ENCODE peak calls at places on chromosomes 6 and 20, in five cellular contexts. A, D, X, H and M are unnamed samples.

GRCh38 chr6:26594730-26595632 is 1.8 kb upstream of the ABT1 start:
- DNase-seq in H (no peak), D (peak; percentile 95), X (peak; percentile 58), A (peak; percentile 78), M (peak; percentile 80)

GRCh38 chr6:105952762-105953700 is 133.1 kb upstream of the PRDM1 start:
- DNase-seq in D (no peak), A (no peak), X (no peak), H (no peak), M (no peak)

GRCh38 chr6:124872361-124873065 is 89.7 kb upstream of the RNF217 start:
- DNase-seq in H (peak; percentile 20), X (no peak), D (no peak), A (no peak), M (no peak)

GRCh38 chr6:16103708-16104107 is 25.2 kb upstream of the MYLIP start:
- DNase-seq in A (no peak), H (no peak), X (no peak), D (no peak), M (no peak)

GRCh38 chr6:1767481-1768246 is 157.9 kb downstream of the FOXC1 start:
- DNase-seq in A (no peak), H (no peak), X (no peak), D (no peak), M (no peak)

GRCh38 chr6:29702519-29703103 is 20.6 kb upstream of the HLA-F start:
- DNase-seq in A (peak; percentile 61), D (peak; percentile 76), X (peak; percentile 19), H (no peak), M (peak; percentile 36)

GRCh38 chr6:104601008-104601745 is 258.5 kb downstream of the HACE1 start:
- DNase-seq in A (no peak), H (no peak), X (no peak), D (no peak), M (no peak)

GRCh38 chr20:49989234-49990065 is 6.7 kb downstream of the SNAI1 start:
- DNase-seq in X (no peak), D (peak; percentile 73), H (no peak), A (no peak), M (no peak)

GRCh38 chr20:58453391-58453790 is 61.8 kb downstream of the APCDD1L start:
- DNase-seq in H (no peak), A (no peak), D (no peak), X (no peak), M (no peak)

GRCh38 chr6:88476388-88476787 is 310.2 kb upstream of the CNR1 start:
- DNase-seq in A (no peak), D (no peak), X (no peak), H (no peak), M (no peak)

GRCh38 chr6:79117752-79118151 is 39.7 kb upstream of the PHIP start:
- DNase-seq in H (no peak), A (no peak), X (no peak), D (peak; percentile 10), M (no peak)

GRCh38 chr6:126923807-126924206 is 194.7 kb upstream of the RSPO3 start:
- DNase-seq in A (no peak), D (no peak), X (no peak), H (no peak), M (no peak)

GRCh38 chr6:135261872-135262725 is 81.0 kb downstream of the MYB start:
- DNase-seq in A (no peak), H (no peak), X (no peak), D (peak; percentile 68), M (no peak)

GRCh38 chr6:133646021-133646682 is 242.8 kb upstream of the TCF21 start:
- DNase-seq in D (no peak), X (no peak), H (no peak), A (no peak), M (no peak)

GRCh38 chr6:168765710-168766109 is 324.7 kb downstream of the SMOC2 start:
- DNase-seq in D (no peak), A (no peak), X (no peak), H (no peak), M (no peak)

GRCh38 chr6:116405663-116406329 is 35.0 kb downstream of the DSE start:
- DNase-seq in D (peak; percentile 47), X (no peak), A (no peak), H (no peak), M (peak; percentile 18)

GRCh38 chr6:25058387-25058786 is 122.6 kb upstream of the RIPOR2 start:
- DNase-seq in H (no peak), X (no peak), A (no peak), D (no peak), M (no peak)

GRCh38 chr6:44738652-44739141 is 351.2 kb downstream of the CDC5L start:
- DNase-seq in X (no peak), D (no peak), A (no peak), H (peak; percentile 68), M (no peak)
- TF ChIP-seq SRF in X (no peak), D (no peak), A (no peak), H (no peak), M (no peak)

GRCh38 chr20:47124235-47124717 is 229.6 kb downstream of the EYA2 start:
- DNase-seq in A (no peak), H (no peak), D (no peak), X (no peak), M (no peak)

GRCh38 chr20:47126374-47126705 is 230.2 kb downstream of the ZMYND8 start:
- DNase-seq in D (no peak), A (no peak), X (no peak), H (no peak), M (no peak)

GRCh38 chr20:47126709-47127108 is 229.8 kb downstream of the ZMYND8 start:
- DNase-seq in A (no peak), X (no peak), D (no peak), H (no peak), M (no peak)

GRCh38 chr20:47127986-47128385 is 228.5 kb downstream of the ZMYND8 start:
- DNase-seq in X (no peak), D (no peak), A (no peak), H (no peak), M (no peak)

GRCh38 chr20:47125553-47126373 is 230.7 kb downstream of the ZMYND8 start:
- DNase-seq in D (no peak), X (no peak), H (no peak), A (no peak), M (no peak)
- TF ChIP-seq SRF in D (no peak), X (no peak), H (no peak), A (no peak), M (no peak)

GRCh38 chr6:37866590-37867507 is 47.3 kb downstream of the ZFAND3 start:
- DNase-seq in A (no peak), H (no peak), D (no peak), X (no peak), M (no peak)
- TF ChIP-seq SRF in A (no peak), H (no peak), D (no peak), X (no peak), M (no peak)

GRCh38 chr6:129863664-129864063 is 2.5 kb upstream of the TMEM244 start:
- DNase-seq in X (no peak), D (no peak), H (no peak), A (no peak), M (peak; percentile 77)
- TF ChIP-seq SRF in X (no peak), D (no peak), H (no peak), A (no peak), M (no peak)

GRCh38 chr20:44848254-44849015 is 37.1 kb upstream of the YWHAB start:
- DNase-seq in D (no peak), H (no peak), X (no peak), A (no peak), M (no peak)
- TF ChIP-seq SRF in D (no peak), H (no peak), X (no peak), A (no peak), M (no peak)

GRCh38 chr20:63214514-63214913 is 1.4 kb downstream of the YTHDF1 start:
- DNase-seq in X (no peak), D (no peak), H (no peak), A (no peak), M (no peak)
- TF ChIP-seq SRF in X (no peak), D (no peak), H (no peak), A (no peak), M (no peak)

GRCh38 chr6:17283074-17283473 is 1.9 kb downstream of the RBM24 start:
- DNase-seq in H (no peak), D (no peak), X (no peak), A (no peak), M (no peak)
- TF ChIP-seq SRF in H (no peak), D (no peak), X (no peak), A (no peak), M (no peak)

DNA sequence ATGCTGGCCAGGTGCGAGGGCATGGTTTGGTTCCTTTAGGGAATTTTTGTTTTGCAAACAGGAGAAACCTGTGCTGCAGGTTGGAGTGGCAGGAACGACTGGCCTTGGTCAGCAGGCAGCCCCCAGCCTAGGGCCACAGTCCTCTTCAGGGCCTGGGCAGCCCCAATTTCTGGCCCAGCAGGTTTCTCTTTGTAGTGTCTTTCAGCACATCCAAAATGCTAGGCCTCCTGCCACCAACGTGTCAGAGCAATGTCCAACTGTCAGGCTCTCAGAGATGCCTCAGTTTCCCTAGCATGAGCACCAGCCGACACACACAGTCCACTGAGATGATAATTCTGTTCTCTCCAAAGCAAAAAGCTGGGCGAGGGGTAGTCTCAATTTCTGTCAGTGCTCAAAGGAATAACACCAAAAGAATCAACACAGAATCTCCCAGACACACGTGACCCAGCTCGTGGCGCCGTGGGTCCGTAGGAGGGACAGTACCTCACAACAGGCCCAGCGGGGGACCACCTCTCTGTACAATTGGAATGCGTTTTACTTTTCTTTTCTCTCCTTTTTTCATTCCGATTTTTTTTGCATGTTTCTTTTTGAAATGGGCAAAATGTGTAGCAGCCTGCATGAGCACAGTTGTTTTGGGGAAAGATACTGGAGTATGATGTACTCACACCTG is 125.9 kb downstream of the TAF4 start:
- DNase-seq in A (no peak), D (no peak), H (no peak), X (no peak), M (no peak)
- TF ChIP-seq SRF in A (no peak), D (no peak), H (no peak), X (no peak), M (no peak)

GRCh38 chr6:84304881-84305280 is 77.4 kb upstream of the CEP162 start:
- DNase-seq in A (no peak), H (no peak), D (no peak), X (no peak), M (no peak)
- TF ChIP-seq SRF in A (no peak), H (no peak), D (no peak), X (no peak), M (no peak)

DNA sequence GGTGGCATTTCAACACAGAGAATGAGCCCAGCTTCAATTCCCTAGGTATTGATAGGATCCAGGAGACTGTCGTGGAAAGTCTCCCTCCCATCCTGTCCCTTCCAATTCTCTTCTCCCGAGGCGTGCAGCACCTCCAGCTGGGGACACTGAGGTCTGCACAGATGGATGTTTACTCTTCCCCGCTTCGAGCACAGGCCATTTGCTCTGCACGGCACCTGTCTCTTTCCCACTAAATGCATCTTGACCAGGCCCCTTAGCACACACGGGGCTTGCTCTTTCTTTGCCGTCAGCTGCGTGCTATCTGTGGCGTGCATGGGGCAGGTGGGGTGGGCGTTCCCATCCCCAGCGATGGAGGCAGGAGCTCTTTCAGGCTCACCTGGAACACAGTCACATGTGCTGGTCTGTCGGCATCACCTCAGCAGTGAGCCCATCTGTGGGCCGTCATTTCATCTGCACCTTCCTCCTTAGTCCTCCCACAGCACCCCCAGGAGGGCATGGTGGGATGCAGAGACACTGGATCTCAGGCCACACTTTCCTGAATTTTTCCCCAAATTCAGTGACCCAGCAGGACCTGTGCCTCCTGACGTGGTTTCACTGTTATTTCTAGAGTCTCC is 35.1 kb downstream of the RBM38 start:
- DNase-seq in A (no peak), D (no peak), H (no peak), X (no peak), M (no peak)
- TF ChIP-seq SRF in A (no peak), D (no peak), H (no peak), X (no peak), M (no peak)